ENCODE peak calls at places on chromosomes 16 and 17, in six cellular contexts. One of them, this sample, is unnamed.

GRCh38 chr17:6780886-6781285 is 4.9 kb downstream of the FBXO39 start:
- DNase-seq in endothelial cell: no peak
- DNase-seq in kidney: no peak
- DNase-seq in heart right ventricle: no peak
- DNase-seq in activated B cell treated with CpG ODN at 0.5 μM for 24 hours: no peak
- DNase-seq in PC-9: peak; percentile 22
- DNase-seq in this sample: no peak

GRCh38 chr16:24999856-25000447 is 15.2 kb downstream of the ARHGAP17 start:
- DNase-seq in endothelial cell: no peak
- DNase-seq in kidney: no peak
- DNase-seq in heart right ventricle: peak; percentile 53
- DNase-seq in activated B cell treated with CpG ODN at 0.5 μM for 24 hours: no peak
- DNase-seq in PC-9: no peak
- DNase-seq in this sample: no peak

GRCh38 chr17:46851029-46851741 is at the start of gene WNT9B:
- DNase-seq in endothelial cell: peak; percentile 32
- DNase-seq in kidney: peak; percentile 79
- DNase-seq in heart right ventricle: no peak
- DNase-seq in activated B cell treated with CpG ODN at 0.5 μM for 24 hours: no peak
- DNase-seq in PC-9: no peak
- DNase-seq in this sample: no peak

GRCh38 chr16:49562228-49562627 is 188.6 kb downstream of the C16orf78 start:
- DNase-seq in endothelial cell: no peak
- DNase-seq in kidney: no peak
- DNase-seq in heart right ventricle: no peak
- DNase-seq in activated B cell treated with CpG ODN at 0.5 μM for 24 hours: no peak
- DNase-seq in PC-9: no peak
- DNase-seq in this sample: no peak

GRCh38 chr17:27540300-27541105 is 84.3 kb downstream of the KSR1 start:
- DNase-seq in endothelial cell: no peak
- DNase-seq in kidney: peak; percentile 93
- DNase-seq in heart right ventricle: peak; percentile 73
- DNase-seq in activated B cell treated with CpG ODN at 0.5 μM for 24 hours: no peak
- DNase-seq in PC-9: no peak
- DNase-seq in this sample: peak; percentile 81

GRCh38 chr16:2370725-2371124 is 30.2 kb upstream of the ABCA3 start:
- DNase-seq in endothelial cell: no peak
- DNase-seq in kidney: no peak
- DNase-seq in heart right ventricle: no peak
- DNase-seq in activated B cell treated with CpG ODN at 0.5 μM for 24 hours: no peak
- DNase-seq in PC-9: peak; percentile 71
- DNase-seq in this sample: no peak

GRCh38 chr17:81254955-81255717 is 16.0 kb downstream of the NDUFAF8 start:
- DNase-seq in endothelial cell: peak; percentile 71
- DNase-seq in kidney: peak; percentile 95
- DNase-seq in heart right ventricle: peak; percentile 84
- DNase-seq in activated B cell treated with CpG ODN at 0.5 μM for 24 hours: no peak
- DNase-seq in PC-9: no peak
- DNase-seq in this sample: peak; percentile 77

GRCh38 chr17:46940692-46941404 is 17.9 kb downstream of the GOSR2 start:
- DNase-seq in endothelial cell: peak; percentile 88
- DNase-seq in kidney: peak; percentile 75
- DNase-seq in heart right ventricle: peak; percentile 78
- DNase-seq in activated B cell treated with CpG ODN at 0.5 μM for 24 hours: peak; percentile 49
- DNase-seq in PC-9: peak; percentile 50
- DNase-seq in this sample: peak; percentile 59

GRCh38 chr17:30524847-30525246 is 47.6 kb downstream of the GOSR1 start:
- DNase-seq in endothelial cell: no peak
- DNase-seq in kidney: no peak
- DNase-seq in heart right ventricle: peak; percentile 24
- DNase-seq in activated B cell treated with CpG ODN at 0.5 μM for 24 hours: no peak
- DNase-seq in PC-9: no peak
- DNase-seq in this sample: peak; percentile 79

GRCh38 chr17:15143524-15143923 is 121.6 kb downstream of the PMP22 start:
- DNase-seq in endothelial cell: no peak
- DNase-seq in kidney: no peak
- DNase-seq in heart right ventricle: no peak
- DNase-seq in activated B cell treated with CpG ODN at 0.5 μM for 24 hours: no peak
- DNase-seq in PC-9: no peak
- DNase-seq in this sample: no peak

GRCh38 chr16:49407873-49408565 is 34.4 kb downstream of the C16orf78 start:
- DNase-seq in endothelial cell: peak; percentile 94
- DNase-seq in kidney: peak; percentile 95
- DNase-seq in heart right ventricle: peak; percentile 88
- DNase-seq in activated B cell treated with CpG ODN at 0.5 μM for 24 hours: peak; percentile 29
- DNase-seq in PC-9: peak; percentile 46
- DNase-seq in this sample: peak; percentile 33

GRCh38 chr16:75065149-75065807 is 51.3 kb downstream of the LDHD start:
- DNase-seq in endothelial cell: no peak
- DNase-seq in kidney: no peak
- DNase-seq in heart right ventricle: no peak
- DNase-seq in activated B cell treated with CpG ODN at 0.5 μM for 24 hours: no peak
- DNase-seq in PC-9: peak; percentile 94
- DNase-seq in this sample: no peak

GRCh38 chr17:58312021-58312630 is 16.5 kb downstream of the TSPOAP1 start:
- DNase-seq in endothelial cell: no peak
- DNase-seq in kidney: peak; percentile 64
- DNase-seq in heart right ventricle: no peak
- DNase-seq in activated B cell treated with CpG ODN at 0.5 μM for 24 hours: no peak
- DNase-seq in PC-9: no peak
- DNase-seq in this sample: no peak

GRCh38 chr17:4786111-4786491 is at the start of gene VMO1:
- DNase-seq in endothelial cell: no peak
- DNase-seq in kidney: peak; percentile 84
- DNase-seq in heart right ventricle: no peak
- DNase-seq in activated B cell treated with CpG ODN at 0.5 μM for 24 hours: no peak
- DNase-seq in PC-9: no peak
- DNase-seq in this sample: no peak

GRCh38 chr17:50630524-50631194 is 4.0 kb upstream of the ABCC3 start:
- DNase-seq in endothelial cell: peak; percentile 67
- DNase-seq in kidney: peak; percentile 81
- DNase-seq in heart right ventricle: peak; percentile 24
- DNase-seq in activated B cell treated with CpG ODN at 0.5 μM for 24 hours: peak; percentile 45
- DNase-seq in PC-9: peak; percentile 68
- DNase-seq in this sample: no peak

GRCh38 chr16:58038219-58038641 is 12.7 kb downstream of the MMP15 start:
- DNase-seq in endothelial cell: no peak
- DNase-seq in kidney: no peak
- DNase-seq in heart right ventricle: no peak
- DNase-seq in activated B cell treated with CpG ODN at 0.5 μM for 24 hours: no peak
- DNase-seq in PC-9: no peak
- DNase-seq in this sample: no peak

GRCh38 chr16:19185510-19185851 is 17.4 kb downstream of the SYT17 start:
- DNase-seq in endothelial cell: no peak
- DNase-seq in kidney: no peak
- DNase-seq in heart right ventricle: no peak
- DNase-seq in activated B cell treated with CpG ODN at 0.5 μM for 24 hours: no peak
- DNase-seq in PC-9: no peak
- DNase-seq in this sample: no peak

GRCh38 chr17:67821871-67822367 is 3.4 kb upstream of the BPTF start:
- DNase-seq in endothelial cell: no peak
- DNase-seq in kidney: no peak
- DNase-seq in heart right ventricle: no peak
- DNase-seq in activated B cell treated with CpG ODN at 0.5 μM for 24 hours: no peak
- DNase-seq in PC-9: no peak
- DNase-seq in this sample: no peak

GRCh38 chr17:18966831-18967624 is 15.1 kb downstream of the SLC5A10 start:
- DNase-seq in endothelial cell: peak; percentile 37
- DNase-seq in kidney: no peak
- DNase-seq in heart right ventricle: no peak
- DNase-seq in activated B cell treated with CpG ODN at 0.5 μM for 24 hours: no peak
- DNase-seq in PC-9: no peak
- DNase-seq in this sample: peak; percentile 3

GRCh38 chr17:347309-347708 is 5.3 kb downstream of the RPH3AL start:
- DNase-seq in endothelial cell: no peak
- DNase-seq in kidney: peak; percentile 26
- DNase-seq in heart right ventricle: no peak
- DNase-seq in activated B cell treated with CpG ODN at 0.5 μM for 24 hours: no peak
- DNase-seq in PC-9: no peak
- DNase-seq in this sample: no peak

GRCh38 chr17:18951941-18952842 is at the start of gene SLC5A10:
- DNase-seq in endothelial cell: no peak
- DNase-seq in kidney: peak; percentile 67
- DNase-seq in heart right ventricle: no peak
- DNase-seq in activated B cell treated with CpG ODN at 0.5 μM for 24 hours: no peak
- DNase-seq in PC-9: no peak
- DNase-seq in this sample: no peak

GRCh38 chr16:53105565-53105964 is 50.8 kb downstream of the CHD9 start:
- DNase-seq in endothelial cell: no peak
- DNase-seq in kidney: no peak
- DNase-seq in heart right ventricle: no peak
- DNase-seq in activated B cell treated with CpG ODN at 0.5 μM for 24 hours: no peak
- DNase-seq in PC-9: no peak
- DNase-seq in this sample: no peak

DNA sequence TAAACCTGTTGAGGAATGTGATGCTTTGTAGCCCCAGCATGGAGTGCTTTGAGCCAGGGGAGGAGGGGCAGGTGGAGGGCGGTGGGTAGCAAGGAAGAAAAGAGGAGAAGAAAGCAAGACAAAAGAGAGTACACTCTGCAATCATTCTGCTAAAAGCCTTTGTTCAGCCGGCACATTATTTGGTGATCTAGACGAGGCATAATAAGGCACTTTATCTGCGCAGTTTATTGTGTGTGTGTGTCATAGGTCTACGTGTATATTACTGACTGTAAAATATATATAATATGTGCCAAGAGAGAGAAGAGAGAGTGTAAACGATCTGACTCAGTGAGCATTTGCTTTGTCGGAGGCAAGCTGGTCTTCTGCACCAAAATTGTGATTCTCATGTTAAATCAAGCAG is 139.2 kb downstream of the SOX9 start:
- DNase-seq in endothelial cell: no peak
- DNase-seq in kidney: no peak
- DNase-seq in heart right ventricle: no peak
- DNase-seq in activated B cell treated with CpG ODN at 0.5 μM for 24 hours: no peak
- DNase-seq in PC-9: no peak
- DNase-seq in this sample: no peak
- TF ChIP-seq CTCF in endothelial cell: no peak
- TF ChIP-seq CTCF in kidney: no peak
- TF ChIP-seq CTCF in heart right ventricle: no peak
- TF ChIP-seq CTCF in activated B cell treated with CpG ODN at 0.5 μM for 24 hours: no peak
- TF ChIP-seq CTCF in PC-9: no peak
- TF ChIP-seq CTCF in this sample: no peak

DNA sequence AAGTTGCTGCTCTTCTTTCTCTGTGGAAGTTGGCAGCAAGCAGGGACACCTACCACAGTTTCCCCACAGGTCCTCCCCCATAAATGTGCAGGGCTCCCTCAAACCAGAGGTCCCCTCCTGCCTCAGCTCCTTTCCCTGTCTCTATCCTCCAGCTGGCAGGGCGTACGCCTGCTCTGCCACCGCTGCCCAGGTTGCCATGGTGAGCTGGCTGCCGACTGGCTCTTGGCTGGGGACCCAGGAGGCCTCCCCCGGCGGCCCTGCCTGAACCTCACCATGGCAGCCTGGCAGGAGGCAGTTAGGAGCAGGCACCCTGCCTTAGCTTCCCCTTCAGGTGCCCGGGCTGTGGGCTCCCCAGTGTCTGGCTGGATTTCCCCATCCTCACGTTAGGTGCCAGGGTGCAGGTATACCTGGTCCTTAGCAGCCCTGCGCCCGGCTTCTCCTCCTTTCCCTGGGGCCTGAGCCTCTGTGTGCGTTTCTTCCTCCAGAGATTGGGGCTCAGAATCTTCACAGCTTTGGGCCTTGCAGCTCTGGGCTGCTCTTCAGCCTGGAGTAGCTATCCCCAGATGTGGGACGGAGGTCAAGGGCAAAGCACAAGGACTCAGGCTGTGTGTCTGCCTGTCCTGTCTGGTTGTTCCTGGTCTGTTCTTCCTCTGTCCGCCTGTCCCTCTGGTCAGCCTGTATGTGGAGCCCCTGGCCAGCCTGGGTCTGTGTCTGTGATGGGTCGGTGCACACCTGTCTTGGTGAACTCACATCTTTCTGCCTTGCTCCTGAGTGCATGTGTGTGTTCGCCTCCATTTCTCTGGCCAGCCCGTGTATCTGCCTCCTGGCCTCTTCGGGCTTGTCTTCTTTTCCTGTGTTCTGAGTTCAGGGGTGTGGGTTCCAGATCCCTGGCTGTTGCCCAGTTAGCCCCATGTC is 15.7 kb downstream of the GJD3 start:
- DNase-seq in endothelial cell: no peak
- DNase-seq in kidney: no peak
- DNase-seq in heart right ventricle: peak; percentile 73
- DNase-seq in activated B cell treated with CpG ODN at 0.5 μM for 24 hours: no peak
- DNase-seq in PC-9: no peak
- DNase-seq in this sample: no peak
- TF ChIP-seq CTCF in endothelial cell: no peak
- TF ChIP-seq CTCF in kidney: no peak
- TF ChIP-seq CTCF in heart right ventricle: no peak
- TF ChIP-seq CTCF in activated B cell treated with CpG ODN at 0.5 μM for 24 hours: no peak
- TF ChIP-seq CTCF in PC-9: no peak
- TF ChIP-seq CTCF in this sample: no peak

GRCh38 chr16:62077998-62078397 is 41.8 kb upstream of the CDH8 start:
- DNase-seq in endothelial cell: peak; percentile 54
- DNase-seq in kidney: no peak
- DNase-seq in heart right ventricle: no peak
- DNase-seq in activated B cell treated with CpG ODN at 0.5 μM for 24 hours: no peak
- DNase-seq in PC-9: no peak
- DNase-seq in this sample: no peak
- TF ChIP-seq CTCF in endothelial cell: peak; percentile 30
- TF ChIP-seq CTCF in kidney: no peak
- TF ChIP-seq CTCF in heart right ventricle: no peak
- TF ChIP-seq CTCF in activated B cell treated with CpG ODN at 0.5 μM for 24 hours: no peak
- TF ChIP-seq CTCF in PC-9: no peak
- TF ChIP-seq CTCF in this sample: no peak

GRCh38 chr16:30430428-30430970 is 669 bp upstream of the DCTPP1 start:
- DNase-seq in endothelial cell: no peak
- DNase-seq in kidney: peak; percentile 82
- DNase-seq in heart right ventricle: no peak
- DNase-seq in activated B cell treated with CpG ODN at 0.5 μM for 24 hours: no peak
- DNase-seq in PC-9: peak; percentile 34
- DNase-seq in this sample: no peak
- TF ChIP-seq CTCF in endothelial cell: no peak
- TF ChIP-seq CTCF in kidney: no peak
- TF ChIP-seq CTCF in heart right ventricle: peak; percentile 52
- TF ChIP-seq CTCF in activated B cell treated with CpG ODN at 0.5 μM for 24 hours: no peak
- TF ChIP-seq CTCF in PC-9: peak; percentile 31
- TF ChIP-seq CTCF in this sample: peak; percentile 62

GRCh38 chr17:39530513-39530912 is 69.2 kb downstream of the CDK12 start:
- DNase-seq in endothelial cell: no peak
- DNase-seq in kidney: no peak
- DNase-seq in heart right ventricle: no peak
- DNase-seq in activated B cell treated with CpG ODN at 0.5 μM for 24 hours: no peak
- DNase-seq in PC-9: no peak
- DNase-seq in this sample: no peak

GRCh38 chr17:39531252-39531651 is 70.0 kb downstream of the CDK12 start:
- DNase-seq in endothelial cell: no peak
- DNase-seq in kidney: no peak
- DNase-seq in heart right ventricle: no peak
- DNase-seq in activated B cell treated with CpG ODN at 0.5 μM for 24 hours: no peak
- DNase-seq in PC-9: no peak
- DNase-seq in this sample: no peak

GRCh38 chr17:39529455-39529854 is 68.2 kb downstream of the CDK12 start:
- DNase-seq in endothelial cell: no peak
- DNase-seq in kidney: no peak
- DNase-seq in heart right ventricle: no peak
- DNase-seq in activated B cell treated with CpG ODN at 0.5 μM for 24 hours: no peak
- DNase-seq in PC-9: no peak
- DNase-seq in this sample: no peak

GRCh38 chr17:39525801-39526506 is 64.7 kb downstream of the CDK12 start:
- DNase-seq in endothelial cell: no peak
- DNase-seq in kidney: no peak
- DNase-seq in heart right ventricle: no peak
- DNase-seq in activated B cell treated with CpG ODN at 0.5 μM for 24 hours: no peak
- DNase-seq in PC-9: no peak
- DNase-seq in this sample: no peak

GRCh38 chr17:39527220-39527813 is 66.0 kb downstream of the CDK12 start:
- DNase-seq in endothelial cell: peak; percentile 35
- DNase-seq in kidney: no peak
- DNase-seq in heart right ventricle: no peak
- DNase-seq in activated B cell treated with CpG ODN at 0.5 μM for 24 hours: no peak
- DNase-seq in PC-9: no peak
- DNase-seq in this sample: no peak
- TF ChIP-seq CTCF in endothelial cell: no peak
- TF ChIP-seq CTCF in kidney: peak; percentile 40
- TF ChIP-seq CTCF in heart right ventricle: peak; percentile 61
- TF ChIP-seq CTCF in activated B cell treated with CpG ODN at 0.5 μM for 24 hours: no peak
- TF ChIP-seq CTCF in PC-9: peak; percentile 66
- TF ChIP-seq CTCF in this sample: peak; percentile 72